ENCODE peak calls at places on chromosome 18, in eight cellular contexts. F, C, D, M, Z, I, G and A are unnamed samples.

GRCh38 chr18:28469946-28470345 is 293.0 kb upstream of the CDH2 start:
- DNase-seq in C (no peak), Z (no peak), M (peak; percentile 7), G (no peak), F (no peak), I (no peak), D (no peak), A (no peak)

GRCh38 chr18:77000527-77000926 is 132.1 kb downstream of the MBP start:
- DNase-seq in I (peak; percentile 61), D (peak; percentile 40), Z (peak; percentile 29), F (peak; percentile 45), C (no peak), M (peak; percentile 72), G (peak; percentile 65), A (no peak)

GRCh38 chr18:42561521-42561920 is 554.0 kb downstream of the RIT2 start:
- DNase-seq in I (no peak), G (no peak), F (no peak), D (no peak), Z (no peak), M (no peak), C (no peak), A (no peak)

GRCh38 chr18:35939166-35939565 is 33.3 kb upstream of the RMP24 start:
- DNase-seq in M (no peak), D (peak; percentile 74), F (no peak), G (no peak), Z (no peak), I (no peak), C (no peak), A (no peak)

GRCh38 chr18:41814651-41815050 is 140.4 kb upstream of the PIK3C3 start:
- DNase-seq in M (no peak), I (no peak), D (no peak), Z (peak; percentile 0), F (no peak), G (no peak), C (no peak), A (no peak)

GRCh38 chr18:42030586-42031182 is 75.7 kb downstream of the PIK3C3 start:
- DNase-seq in I (peak; percentile 5), G (no peak), Z (peak; percentile 29), C (no peak), M (peak; percentile 55), D (peak; percentile 68), F (no peak), A (no peak)

GRCh38 chr18:63202814-63203213 is 116.8 kb downstream of the BCL2 start:
- DNase-seq in I (no peak), D (no peak), G (no peak), C (no peak), Z (no peak), M (no peak), F (no peak), A (no peak)

GRCh38 chr18:31631526-31631925 is 39.8 kb downstream of the TTR start:
- DNase-seq in I (no peak), Z (no peak), D (no peak), G (no peak), M (no peak), C (no peak), F (no peak), A (no peak)

GRCh38 chr18:74598350-74599001 is 806 bp downstream of the ZNF407 start:
- DNase-seq in G (peak; percentile 37), D (peak; percentile 58), F (peak; percentile 34), I (peak; percentile 48), C (peak; percentile 52), M (peak; percentile 69), Z (peak; percentile 18), A (no peak)

GRCh38 chr18:68915066-68915465 is 117.2 kb downstream of the CCDC102B start:
- DNase-seq in M (no peak), C (no peak), D (no peak), Z (no peak), F (no peak), I (no peak), G (no peak), A (no peak)

GRCh38 chr18:28357785-28358401 is 181.0 kb upstream of the CDH2 start:
- DNase-seq in Z (no peak), F (no peak), C (no peak), G (no peak), M (peak; percentile 7), I (no peak), D (peak; percentile 69), A (no peak)

GRCh38 chr18:9444549-9444948 is 30.8 kb upstream of the RALBP1 start:
- DNase-seq in Z (no peak), F (no peak), I (no peak), D (no peak), C (no peak), M (no peak), G (no peak), A (no peak)
- H3K27ac ChIP-seq in Z (no peak overlapping the region), F (no peak overlapping the region), I (no peak overlapping the region), D (no peak overlapping the region), C (no peak overlapping the region), M (no peak overlapping the region), G (no peak overlapping the region), A (no peak overlapping the region)

GRCh38 chr18:44805176-44805575 is 124.5 kb downstream of the SETBP1 start:
- DNase-seq in C (no peak), D (no peak), F (no peak), Z (no peak), G (no peak), I (no peak), M (no peak), A (no peak)

GRCh38 chr18:44804033-44804432 is 123.3 kb downstream of the SETBP1 start:
- DNase-seq in G (no peak), C (no peak), D (no peak), M (peak; percentile 41), I (no peak), Z (no peak), F (no peak), A (no peak)

GRCh38 chr18:44801796-44802195 is 121.1 kb downstream of the SETBP1 start:
- DNase-seq in M (no peak), C (no peak), D (no peak), F (no peak), Z (no peak), I (no peak), G (no peak), A (no peak)

GRCh38 chr18:44802508-44802907 is 121.8 kb downstream of the SETBP1 start:
- DNase-seq in M (peak; percentile 73), G (no peak), D (no peak), C (no peak), Z (no peak), I (no peak), F (no peak), A (no peak)

DNA sequence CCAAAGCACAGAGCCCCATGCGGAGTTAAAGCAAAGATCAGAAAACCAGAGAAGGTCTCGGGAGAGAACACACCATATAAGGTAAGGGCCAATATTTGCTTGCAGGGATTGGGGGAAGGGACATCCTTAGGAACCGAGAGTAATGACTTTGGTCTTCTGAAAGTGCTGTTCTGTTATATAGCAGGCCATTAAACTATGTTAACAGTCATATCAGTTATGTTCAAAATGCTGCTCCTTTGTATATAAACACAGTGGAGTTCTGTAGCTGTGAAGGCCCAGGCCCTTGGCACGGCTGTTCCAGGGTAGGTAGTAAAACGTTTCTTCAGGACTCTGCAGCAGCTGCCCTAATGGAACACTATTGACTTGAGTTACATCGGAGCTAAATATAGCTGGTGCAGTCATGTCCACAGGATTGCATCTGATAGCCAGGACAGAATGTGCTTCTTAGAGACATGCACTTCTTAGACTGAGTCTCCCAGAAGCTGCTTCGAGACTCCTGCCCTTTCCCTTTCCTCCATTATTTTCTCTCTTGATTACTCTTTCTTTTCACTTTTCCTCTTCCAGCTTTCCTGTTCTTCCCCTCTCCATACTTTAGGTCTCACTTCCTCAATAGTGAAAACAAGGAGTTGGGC is 122.4 kb downstream of the SETBP1 start:
- DNase-seq in D (no peak), Z (peak; percentile 85), C (peak; percentile 70), F (peak; percentile 87), G (peak; percentile 39), M (peak; percentile 67), I (no peak), A (no peak)
- H3K27ac ChIP-seq in D (no peak overlapping the region), Z (peak overlapping the region; percentile 44), C (peak overlapping the region; percentile 80), F (peak overlapping the region; percentile 96), G (peak overlapping the region; percentile 2), M (no peak overlapping the region), I (no peak overlapping the region), A (no peak overlapping the region)

DNA sequence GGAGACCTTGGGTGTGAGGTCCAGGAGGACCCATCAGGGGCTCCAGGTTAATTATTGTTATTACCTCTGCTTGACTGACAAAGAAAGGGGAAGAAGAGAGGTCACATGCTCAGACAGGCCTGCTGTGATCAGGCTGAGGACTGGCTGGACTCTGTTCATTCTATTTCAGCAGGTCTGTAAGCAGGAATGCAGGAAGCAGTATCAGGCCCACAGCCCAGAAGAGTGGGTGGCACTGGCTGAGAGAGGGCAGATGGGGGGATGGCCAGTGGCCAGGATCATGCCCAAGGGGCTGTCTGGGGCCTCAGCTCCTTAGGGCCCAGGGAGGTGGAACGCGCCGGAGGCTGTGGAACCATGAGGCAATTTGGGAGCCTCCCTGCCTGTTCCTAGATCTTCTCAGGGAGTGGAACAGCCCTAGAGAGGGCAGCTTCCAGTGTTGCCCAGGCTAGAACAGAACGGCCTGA is 43.7 kb upstream of the ZBTB7C start:
- DNase-seq in Z (no peak), D (no peak), C (no peak), F (no peak), G (no peak), I (no peak), M (peak; percentile 49), A (no peak)
- H3K27ac ChIP-seq in Z (no peak overlapping the region), D (no peak overlapping the region), C (peak overlapping the region; percentile 76), F (no peak overlapping the region), G (no peak overlapping the region), I (no peak overlapping the region), M (no peak overlapping the region), A (no peak overlapping the region)

GRCh38 chr18:13269599-13270011 is 51.0 kb downstream of the LDLRAD4 start:
- DNase-seq in C (no peak), G (peak; percentile 34), M (peak; percentile 27), I (no peak), Z (no peak), F (peak; percentile 46), D (no peak), A (no peak)

GRCh38 chr18:13270279-13270911 is 51.8 kb downstream of the LDLRAD4 start:
- DNase-seq in D (no peak), Z (no peak), F (no peak), C (no peak), I (no peak), G (no peak), M (no peak), A (no peak)

GRCh38 chr18:13267517-13267916 is 49.0 kb downstream of the LDLRAD4 start:
- DNase-seq in Z (no peak), M (peak; percentile 10), G (no peak), C (no peak), I (no peak), D (peak; percentile 17), F (no peak), A (no peak)

GRCh38 chr18:13268035-13268700 is 49.6 kb downstream of the LDLRAD4 start:
- DNase-seq in C (no peak), D (peak; percentile 72), Z (peak; percentile 19), I (no peak), F (peak; percentile 42), M (peak; percentile 45), G (no peak), A (no peak)

DNA sequence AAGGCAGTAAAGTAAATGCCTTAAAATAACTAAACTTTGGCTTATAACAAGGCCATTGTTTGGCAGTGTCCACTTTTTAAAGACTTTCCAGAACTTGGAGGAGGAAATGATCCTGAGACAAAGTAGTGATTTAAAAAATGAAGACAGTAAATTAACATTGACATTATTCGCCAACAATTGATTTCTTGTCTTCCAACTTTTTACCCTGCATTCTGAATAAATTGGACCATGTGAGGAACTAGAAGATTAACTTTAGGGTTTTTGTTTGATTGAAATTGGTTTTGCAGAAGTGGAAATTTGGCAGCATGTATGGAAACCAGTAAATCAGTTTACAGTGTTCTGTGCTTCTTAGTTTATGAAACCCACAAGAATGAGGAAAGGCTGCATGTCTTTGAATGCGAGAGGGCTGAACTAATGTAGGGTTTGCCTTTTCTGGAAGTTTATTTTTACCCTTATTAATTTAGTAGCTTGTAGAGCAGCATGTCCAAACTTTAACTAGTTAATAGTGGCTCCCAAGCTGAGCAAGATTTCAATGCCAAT is 50.3 kb downstream of the LDLRAD4 start:
- DNase-seq in Z (no peak), D (no peak), I (no peak), M (no peak), F (no peak), G (no peak), C (no peak), A (no peak)
- H3K27ac ChIP-seq in Z (no peak overlapping the region), D (no peak overlapping the region), I (no peak overlapping the region), M (no peak overlapping the region), F (peak overlapping the region; percentile 50), G (peak overlapping the region; percentile 31), C (peak overlapping the region; percentile 72), A (no peak overlapping the region)